ENCODE peak calls at places on chromosomes 13 and 19, in seven cellular contexts. U is progenitor cell of endocrine pancreas, N is GM13976, E is fibroblast of pulmonary artery, G is body of pancreas, X is uterus, R is IMR-90. S is an unnamed sample.

GRCh38 chr13:102825921-102826706 is 19.7 kb upstream of the ERCC5 start:
- DNase-seq in U (no peak), N (no peak), E (peak), G (no peak), X (no peak), R (peak), S (no peak)

GRCh38 chr13:97658556-97658955 is 224.6 kb downstream of the RAP2A start:
- DNase-seq in U (no peak), N (no peak), E (peak), G (no peak), X (no peak), R (no peak), S (no peak)

GRCh38 chr13:67100723-67101122 is 129.4 kb downstream of the PCDH9 start:
- DNase-seq in U (no peak), N (no peak), E (peak), G (no peak), X (no peak), R (no peak), S (no peak)

GRCh38 chr19:53581871-53582279 is 43.9 kb downstream of the ZNF331 start:
- DNase-seq in U (no peak), N (no peak), E (no peak), G (no peak), X (no peak), R (no peak), S (no peak)

GRCh38 chr13:110421696-110422395 is 114.8 kb downstream of the COL4A2 start:
- DNase-seq in U (no peak), N (no peak), E (peak), G (no peak), X (no peak), R (peak), S (no peak)

GRCh38 chr13:110126391-110126961 is 180.5 kb downstream of the COL4A1 start:
- DNase-seq in U (no peak), N (no peak), E (peak), G (peak), X (peak), R (peak), S (peak)

GRCh38 chr19:7977723-7978040 is 27.8 kb downstream of the ELAVL1 start:
- DNase-seq in U (no peak), N (no peak), E (no peak), G (no peak), X (no peak), R (no peak), S (peak)

GRCh38 chr13:112079696-112080095 is 12.7 kb downstream of the SOX1 start:
- DNase-seq in U (no peak), N (no peak), E (peak), G (no peak), X (no peak), R (no peak), S (no peak)

GRCh38 chr19:9917322-9917721 is 19.0 kb downstream of the OLFM2 start:
- DNase-seq in U (no peak), N (no peak), E (peak), G (peak), X (peak), R (peak), S (no peak)

GRCh38 chr13:90591260-90591926 is 756.1 kb upstream of the MIR17HG start:
- DNase-seq in U (no peak), N (no peak), E (no peak), G (no peak), X (no peak), R (no peak), S (no peak)

GRCh38 chr19:45506246-45506990 is 861 bp upstream of the VASP start:
- DNase-seq in U (peak), N (peak), E (peak), G (peak), X (peak), R (peak), S (peak)

DNA sequence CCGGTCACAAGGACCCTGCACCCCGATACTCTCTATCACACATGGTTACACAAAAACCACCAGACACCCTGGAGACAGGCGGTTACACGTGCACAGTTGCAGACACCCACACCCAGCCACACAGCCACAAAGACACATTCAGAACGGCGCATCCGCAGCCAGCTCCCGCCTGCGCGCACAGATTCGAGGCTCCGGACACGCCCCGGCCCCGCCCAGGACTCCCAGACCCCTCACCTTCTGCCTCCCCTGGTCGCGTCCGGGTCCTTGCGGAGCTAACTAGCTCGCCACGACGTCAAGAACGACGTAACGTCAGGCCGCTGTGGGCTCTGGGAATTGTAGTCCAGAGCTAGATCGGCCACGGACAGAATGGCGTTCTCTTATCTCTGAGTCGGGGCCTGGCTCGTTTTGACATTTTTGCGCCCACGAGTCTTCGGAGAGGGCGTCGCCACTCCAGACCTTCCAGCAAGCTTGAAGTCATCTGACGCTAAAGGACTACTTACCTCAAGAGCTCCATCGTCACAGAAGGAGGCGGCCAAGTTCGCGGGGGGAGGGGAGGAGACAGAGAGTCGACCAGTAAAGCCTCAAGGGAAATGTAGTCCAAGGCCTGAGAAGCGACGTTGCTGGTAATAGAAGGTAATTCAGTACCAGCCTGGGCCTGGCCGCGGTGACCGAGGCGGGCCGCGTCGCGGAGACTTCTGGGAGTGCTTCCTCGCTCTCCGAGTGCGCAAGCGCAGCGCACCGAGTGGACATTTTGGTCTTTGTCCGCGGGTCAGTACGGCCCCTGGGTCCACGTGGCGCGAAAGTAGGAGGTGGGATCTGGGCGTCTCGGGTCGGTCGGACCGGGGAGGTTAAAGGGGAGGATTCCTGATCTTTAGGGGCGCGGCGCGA is at the start of the genes ZNF146 and ZNF565:
- DNase-seq in U (peak), N (peak), E (peak), G (peak), X (peak), R (peak), S (peak)
- TF ChIP-seq CTCF in U (no peak), N (no peak), E (no peak), G (peak), X (peak), R (no peak), S (peak)

GRCh38 chr19:38878575-38879399 is 712 bp upstream of the RINL start:
- DNase-seq in U (no peak), N (peak), E (no peak), G (no peak), X (no peak), R (no peak), S (peak)
- TF ChIP-seq CTCF in U (no peak), N (no peak), E (no peak), G (no peak), X (no peak), R (no peak), S (no peak)

DNA sequence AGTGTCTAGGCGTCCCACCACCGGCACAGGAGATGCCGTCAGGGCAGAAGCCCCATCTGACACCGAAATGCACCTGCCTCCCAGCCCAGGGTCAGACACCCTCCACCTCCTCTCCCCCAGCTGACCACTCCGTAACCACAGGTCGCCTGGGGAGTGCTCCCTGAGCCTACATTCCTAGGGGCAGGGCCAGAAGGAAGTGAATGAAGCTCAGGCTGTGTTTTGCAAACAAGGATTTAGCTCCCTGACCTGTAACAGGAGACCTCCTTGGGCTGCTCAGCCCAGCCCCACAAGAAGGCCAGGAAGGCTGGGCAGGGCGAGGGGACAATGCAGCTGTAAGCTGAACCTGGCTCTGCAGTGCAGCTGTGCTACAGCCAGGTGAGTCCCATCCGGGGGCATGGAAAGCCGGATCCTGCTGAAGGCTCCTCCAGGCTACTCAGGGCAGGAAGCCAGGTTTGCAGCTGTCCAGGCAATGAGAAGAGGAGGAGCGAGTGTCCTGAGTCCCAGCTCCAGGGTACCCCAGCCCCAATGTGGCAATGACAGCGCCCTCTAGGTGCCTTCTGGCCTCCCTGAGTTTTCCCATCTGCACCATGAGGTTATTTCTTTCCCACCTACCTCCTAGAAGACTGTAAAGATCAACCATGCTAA is 42.1 kb downstream of the RHPN2 start:
- DNase-seq in U (peak), N (no peak), E (no peak), G (no peak), X (no peak), R (no peak), S (no peak)
- TF ChIP-seq CTCF in U (peak), N (no peak), E (no peak), G (no peak), X (no peak), R (no peak), S (no peak)

GRCh38 chr13:32660227-32660626 is 74.0 kb downstream of the PDS5B start:
- DNase-seq in U (no peak), N (no peak), E (no peak), G (peak), X (no peak), R (no peak), S (no peak)
- TF ChIP-seq CTCF in U (no peak), N (no peak), E (no peak), G (no peak), X (no peak), R (no peak), S (no peak)

GRCh38 chr19:18522124-18522861 is 423 bp upstream of the ELL start:
- DNase-seq in U (peak), N (peak), E (peak), G (peak), X (peak), R (peak), S (peak)
- TF ChIP-seq CTCF in U (no peak), N (no peak), E (peak), G (peak), X (no peak), R (peak), S (no peak)

GRCh38 chr19:19404879-19405860 is at the start of gene GATAD2A:
- DNase-seq in U (peak), N (peak), E (peak), G (peak), X (peak), R (peak), S (peak)
- TF ChIP-seq CTCF in U (peak), N (peak), E (no peak), G (peak), X (peak), R (peak), S (peak)

DNA sequence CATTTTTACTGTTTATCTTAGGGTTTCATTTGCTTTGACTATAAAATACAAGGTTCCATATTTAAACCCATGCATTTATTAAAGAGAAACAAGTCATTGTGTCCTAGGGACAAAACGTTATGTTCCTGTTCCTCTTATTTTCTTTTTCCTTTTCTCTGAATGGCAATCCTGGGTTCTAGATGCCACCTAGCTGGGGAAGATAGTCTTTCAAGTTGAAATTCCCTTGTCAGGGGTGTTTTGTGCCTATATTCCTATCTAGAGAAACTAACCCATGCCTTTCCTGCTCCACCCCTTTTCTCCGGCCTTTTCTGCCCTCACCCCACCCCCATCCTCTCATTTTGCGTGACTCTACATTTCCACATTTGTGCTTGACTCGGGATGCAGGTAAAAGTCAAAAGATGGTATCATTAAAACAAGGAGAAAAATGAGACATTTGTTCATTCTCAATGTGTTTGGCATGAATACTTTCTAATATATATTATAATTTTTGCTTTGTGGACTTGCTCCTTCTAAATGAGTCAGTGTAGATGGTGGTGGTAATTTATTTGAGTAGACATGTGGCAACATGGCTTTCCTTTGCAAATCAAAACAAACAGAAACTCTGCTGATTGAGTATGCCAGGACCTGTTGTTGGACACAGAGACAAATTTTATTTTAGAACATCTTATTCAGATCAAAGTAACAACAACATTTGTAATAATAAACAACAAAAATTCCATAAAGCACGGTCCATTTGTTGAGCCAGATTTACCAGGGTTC is 26.8 kb upstream of the STARD13 start:
- DNase-seq in U (no peak), N (no peak), E (peak), G (no peak), X (no peak), R (peak), S (no peak)
- TF ChIP-seq CTCF in U (no peak), N (no peak), E (peak), G (peak), X (peak), R (peak), S (peak)